ENCODE peak calls at places on chromosome 6, in seven cellular contexts. K is H9; O is neural crest cell; V is mucosa of descending colon; I is lung; Z is activated CD8-positive, alpha-beta memory T cell treated with anti-CD3 and anti-CD28 coated beads, Interleukin-2, amount 10 ng/mL, durations not matched to agents 7 days and 5 days; L is small intestine. C is an unnamed sample.

GRCh38 chr6:144347933-144348332 is 62.8 kb downstream of the UTRN start:
- DNase-seq in K (no peak), O (no peak), V (no peak), I (no peak), Z (no peak), L (no peak), C (no peak)

GRCh38 chr6:20879121-20879520 is 344.9 kb downstream of the CDKAL1 start:
- DNase-seq in K (no peak), O (no peak), V (no peak), I (no peak), Z (no peak), L (no peak), C (no peak)

GRCh38 chr6:154593122-154593521 is 82.6 kb upstream of the CNKSR3 start:
- DNase-seq in K (peak), O (no peak), V (no peak), I (no peak), Z (no peak), L (no peak), C (peak)

GRCh38 chr6:49849121-49849907 is 17.0 kb downstream of the CRISP1 start:
- DNase-seq in K (no peak), O (no peak), V (no peak), I (no peak), Z (no peak), L (peak), C (peak)

GRCh38 chr6:162058281-162058875 is 669.2 kb downstream of the PRKN start:
- DNase-seq in K (no peak), O (no peak), V (no peak), I (no peak), Z (no peak), L (peak), C (peak)

GRCh38 chr6:5673016-5673415 is 333.7 kb downstream of the NRN1 start:
- DNase-seq in K (no peak), O (no peak), V (no peak), I (no peak), Z (no peak), L (no peak), C (no peak)

GRCh38 chr6:705047-705446 is 12.1 kb upstream of the EXOC2 start:
- DNase-seq in K (no peak), O (no peak), V (no peak), I (no peak), Z (no peak), L (no peak), C (no peak)

GRCh38 chr6:159512104-159512503 is 180.9 kb downstream of the SOD2 start:
- DNase-seq in K (no peak), O (no peak), V (no peak), I (no peak), Z (no peak), L (no peak), C (no peak)

GRCh38 chr6:37024665-37025337 is 19.3 kb downstream of the FGD2 start:
- DNase-seq in K (no peak), O (no peak), V (no peak), I (no peak), Z (peak), L (peak), C (no peak)

GRCh38 chr6:1316482-1317220 is 4.8 kb downstream of the FOXQ1 start:
- DNase-seq in K (peak), O (no peak), V (peak), I (no peak), Z (no peak), L (peak), C (no peak)

GRCh38 chr6:3517350-3517749 is 60.5 kb upstream of the SLC22A23 start:
- DNase-seq in K (no peak), O (no peak), V (no peak), I (no peak), Z (no peak), L (no peak), C (peak)

GRCh38 chr6:152206072-152206818 is 398.8 kb downstream of the ESR1 start:
- DNase-seq in K (peak), O (peak), V (peak), I (no peak), Z (no peak), L (peak), C (no peak)

GRCh38 chr6:110652520-110652919 is 162.7 kb downstream of the CDK19 start:
- DNase-seq in K (no peak), O (no peak), V (no peak), I (no peak), Z (no peak), L (no peak), C (no peak)

GRCh38 chr6:148493374-148493773 is 150.7 kb downstream of the SASH1 start:
- DNase-seq in K (no peak), O (no peak), V (no peak), I (no peak), Z (no peak), L (no peak), C (no peak)

GRCh38 chr6:165581678-165582077 is 81.4 kb downstream of the PDE10A start:
- DNase-seq in K (no peak), O (no peak), V (no peak), I (no peak), Z (no peak), L (no peak), C (no peak)

GRCh38 chr6:7532232-7532631 is 9.2 kb upstream of the DSP start:
- DNase-seq in K (no peak), O (no peak), V (peak), I (peak), Z (no peak), L (peak), C (no peak)

GRCh38 chr6:101393291-101394251 is at the start of gene GRIK2:
- DNase-seq in K (peak), O (peak), V (peak), I (no peak), Z (no peak), L (peak), C (peak)

C was measured in astrocyte.